ENCODE peak calls at places on chromosomes 11 and 22, in eight cellular contexts. C is left ventricle myocardium inferior, A is astrocyte, O is OCI-LY7, U is Peyer's patch, G is transverse colon, Z is A549, E is adrenal gland. N is an unnamed sample.

GRCh38 chr11:83193315-83194283 is at the start of gene ANKRD42:
- DNase-seq in U (peak; percentile 91), O (peak; percentile 92), C (peak; percentile 90), E (peak; percentile 96), Z (peak; percentile 97), G (peak; percentile 93), A (peak; percentile 91), N (peak; percentile 95)

GRCh38 chr11:75667831-75668507 is 869 bp downstream of the MAP6 start:
- DNase-seq in E (peak; percentile 70), U (no peak), A (peak; percentile 15), C (peak; percentile 58), Z (peak; percentile 35), G (peak; percentile 24), O (no peak), N (peak; percentile 64)

GRCh38 chr11:122334546-122335375 is 218.7 kb upstream of the BLID start:
- DNase-seq in E (no peak), G (no peak), O (no peak), U (no peak), Z (no peak), C (no peak), A (no peak), N (no peak)

GRCh38 chr11:110454609-110455008 is 24.9 kb downstream of the FDX1 start:
- DNase-seq in E (no peak), G (no peak), U (no peak), O (no peak), Z (no peak), C (no peak), A (no peak), N (no peak)

GRCh38 chr11:111186308-111186967 is 59.1 kb upstream of the POU2AF2 start:
- DNase-seq in A (no peak), U (no peak), G (no peak), O (peak; percentile 39), C (no peak), E (no peak), Z (no peak), N (no peak)

GRCh38 chr11:76293189-76293631 is 86.9 kb upstream of the WNT11 start:
- DNase-seq in U (no peak), G (no peak), Z (no peak), C (no peak), O (no peak), E (no peak), A (no peak), N (no peak)

GRCh38 chr11:66142370-66143263 is 72.5 kb downstream of the PACS1 start:
- DNase-seq in O (no peak), Z (peak; percentile 70), E (no peak), U (no peak), A (peak; percentile 72), G (no peak), C (no peak), N (no peak)

GRCh38 chr11:65932558-65932919 is 12.7 kb upstream of the TSGA10IP start:
- DNase-seq in G (no peak), E (no peak), A (no peak), Z (peak; percentile 50), O (peak; percentile 22), C (no peak), U (no peak), N (no peak)

GRCh38 chr11:33773399-33774355 is 643 bp downstream of the FBXO3 start:
- DNase-seq in Z (peak; percentile 40), O (peak; percentile 60), A (no peak), U (peak; percentile 45), E (no peak), C (no peak), G (no peak), N (peak; percentile 47)

GRCh38 chr11:33376331-33377099 is 119.3 kb downstream of the HIPK3 start:
- DNase-seq in Z (no peak), U (no peak), G (no peak), E (no peak), O (peak; percentile 76), A (peak; percentile 8), C (no peak), N (no peak)

GRCh38 chr11:91104237-91104636 is 881.4 kb upstream of the CHORDC1 start:
- DNase-seq in U (no peak), O (no peak), G (no peak), A (peak; percentile 72), Z (peak; percentile 7), C (no peak), E (peak; percentile 26), N (no peak)

GRCh38 chr11:65516135-65516968 is 8.5 kb upstream of the SCYL1 start:
- DNase-seq in C (peak; percentile 8), U (no peak), E (no peak), Z (no peak), A (no peak), O (no peak), G (no peak), N (peak; percentile 6)

GRCh38 chr11:118216621-118217526 is 7.9 kb downstream of the JAML start:
- DNase-seq in O (no peak), C (no peak), U (no peak), E (no peak), G (no peak), A (no peak), Z (no peak), N (no peak)

GRCh38 chr22:37749223-37749622 is 52.4 kb downstream of the TRIOBP start:
- DNase-seq in Z (no peak), U (no peak), A (no peak), G (no peak), C (no peak), E (no peak), O (no peak), N (peak; percentile 79)

GRCh38 chr11:79209540-79210266 is 231.1 kb downstream of the TENM4 start:
- DNase-seq in C (no peak), G (no peak), O (no peak), Z (no peak), E (no peak), A (no peak), U (no peak), N (no peak)

GRCh38 chr11:33697997-33698396 is 2.6 kb downstream of the C11orf91 start:
- DNase-seq in C (no peak), Z (no peak), G (no peak), U (no peak), A (no peak), E (no peak), O (no peak), N (no peak)

GRCh38 chr22:25651332-25651731 is 86.9 kb downstream of the GRK3 start:
- DNase-seq in G (no peak), A (no peak), Z (no peak), U (no peak), O (no peak), E (no peak), C (no peak), N (no peak)

GRCh38 chr11:61091373-61092279 is 10.7 kb upstream of the CD5 start:
- DNase-seq in E (no peak), Z (no peak), O (no peak), C (no peak), G (no peak), A (peak; percentile 4), U (peak; percentile 41), N (no peak)
- H3K4me1 ChIP-seq in E (no peaks in the 10 kb centered on the region), Z (peaks cover 3% of the 10 kb centered on the region), O (peaks cover 13% of the 10 kb centered on the region), C (no peaks in the 10 kb centered on the region), G (no peaks in the 10 kb centered on the region), A (no peaks in the 10 kb centered on the region), U (no peaks in the 10 kb centered on the region), N (peaks cover 10% of the 10 kb centered on the region)

GRCh38 chr11:13480198-13480597 is 15.6 kb downstream of the PTH start:
- DNase-seq in U (no peak), G (no peak), E (no peak), O (no peak), A (no peak), Z (no peak), C (no peak), N (no peak)
- H3K4me1 ChIP-seq in U (no peaks in the 10 kb centered on the region), G (no peaks in the 10 kb centered on the region), E (no peaks in the 10 kb centered on the region), O (no peaks in the 10 kb centered on the region), A (no peaks in the 10 kb centered on the region), Z (peaks cover 6% of the 10 kb centered on the region), C (no peaks in the 10 kb centered on the region), N (no peaks in the 10 kb centered on the region)

DNA sequence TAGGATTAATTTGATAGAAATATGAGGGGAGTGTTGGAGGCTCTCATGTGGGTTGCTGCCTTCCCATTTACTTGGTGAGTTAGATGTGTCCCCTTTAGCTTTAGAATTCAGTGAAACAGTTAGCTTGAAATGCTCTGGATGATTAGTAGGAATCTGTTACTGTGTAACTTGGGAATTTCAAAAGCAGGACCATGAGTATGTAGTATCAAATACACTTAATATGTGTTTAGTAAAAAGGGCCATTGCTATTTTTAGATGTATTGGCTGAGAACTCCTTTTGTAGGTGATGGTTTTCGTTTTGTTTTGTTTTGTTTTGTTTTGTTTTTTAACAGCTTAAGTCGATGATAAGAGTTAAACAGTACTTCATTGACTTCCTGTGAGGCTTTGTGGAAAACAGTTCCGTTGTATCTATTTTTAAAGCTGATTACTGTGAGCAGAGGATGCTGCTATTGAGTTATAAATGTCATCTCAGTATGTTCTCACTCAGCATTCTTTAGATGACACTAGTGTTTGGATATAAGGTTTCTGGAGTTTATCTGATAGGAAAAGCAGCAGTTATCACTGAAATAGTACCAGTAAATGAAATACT is 53.5 kb downstream of the MCAM start:
- DNase-seq in Z (no peak), U (no peak), E (no peak), A (no peak), G (no peak), O (peak; percentile 23), C (no peak), N (no peak)
- H3K4me1 ChIP-seq in Z (peaks cover 17% of the 10 kb centered on the region), U (peaks cover 8% of the 10 kb centered on the region), E (no peaks in the 10 kb centered on the region), A (peaks cover 13% of the 10 kb centered on the region), G (peaks cover 4% of the 10 kb centered on the region), O (peaks cover 64% of the 10 kb centered on the region), C (peaks cover 29% of the 10 kb centered on the region), N (peaks cover 32% of the 10 kb centered on the region)

DNA sequence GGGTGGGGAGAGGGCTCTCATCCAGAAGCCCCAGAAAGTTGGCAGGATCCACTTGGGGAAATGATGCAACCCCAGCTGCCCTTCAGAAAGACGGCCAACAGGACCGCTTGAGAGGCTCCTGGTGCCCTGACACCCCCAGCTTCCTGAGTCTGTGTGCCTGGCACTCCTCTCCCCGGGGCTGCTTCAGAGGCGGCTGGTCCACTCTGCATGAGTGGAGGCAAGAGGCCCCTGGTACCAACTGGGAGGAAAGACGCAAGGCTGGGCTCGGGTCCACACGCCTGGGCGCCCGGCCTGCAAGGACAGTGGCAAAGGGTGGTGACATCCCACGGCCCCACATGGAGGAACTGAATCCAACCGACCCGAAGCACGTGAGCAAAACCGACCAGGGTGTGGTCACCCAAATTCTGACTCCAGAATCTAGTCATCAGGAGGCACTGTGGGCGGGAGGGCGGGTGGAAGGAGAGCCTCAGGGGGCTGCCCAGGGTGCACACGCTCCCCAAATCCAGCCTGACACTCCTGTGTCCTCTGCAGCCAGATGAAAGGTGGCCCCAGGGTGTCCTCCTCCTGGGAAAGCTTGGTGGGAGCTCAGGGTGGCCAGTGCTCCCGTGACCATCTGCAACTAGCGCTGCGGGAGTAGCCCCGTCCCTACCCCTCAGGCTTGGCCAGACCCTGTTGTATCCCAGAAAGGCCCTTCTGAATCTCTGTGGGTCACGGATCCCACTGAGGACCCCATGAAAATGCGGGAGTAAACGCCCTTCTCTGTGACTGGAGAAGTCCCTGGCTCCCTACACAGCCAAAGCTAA is 3.7 kb downstream of the RNH1 start:
- DNase-seq in C (peak; percentile 59), G (peak; percentile 54), A (no peak), O (no peak), U (peak; percentile 49), Z (no peak), E (peak; percentile 77), N (peak; percentile 86)
- H3K4me1 ChIP-seq in C (peaks cover 93% of the 10 kb centered on the region), G (peaks cover 24% of the 10 kb centered on the region), A (peaks cover 32% of the 10 kb centered on the region), O (peaks cover 32% of the 10 kb centered on the region), U (peaks cover 40% of the 10 kb centered on the region), Z (peaks cover 15% of the 10 kb centered on the region), E (peaks cover 27% of the 10 kb centered on the region), N (peaks cover 53% of the 10 kb centered on the region)

N was measured in lower lobe of right lung.